ENCODE peak calls at places on chromosome 13, in seven cellular contexts. O is T47D; Q is HS-5; G is KG1; V is activated T-helper 9 cell treated with anti-CD3 and anti-CD28 coated beads, Interleukin-2, amount 50 U/mL, for 16 hours; N is DMS79 treated with DMSO at 0.1 percent for 48 hours; B is T-helper 2 cell. R is an unnamed sample.

GRCh38 chr13:51759240-51759639 is 44.7 kb downstream of the DHRS12 start:
- DNase-seq in O (no peak), Q (no peak), G (no peak), V (no peak), N (no peak), B (no peak), R (no peak)

GRCh38 chr13:94112731-94113130 is 366.8 kb downstream of the DCT start:
- DNase-seq in O (no peak), Q (no peak), G (no peak), V (no peak), N (no peak), B (no peak), R (no peak)

GRCh38 chr13:50526771-50527567 is 316.5 kb downstream of the DLEU7 start:
- DNase-seq in O (peak), Q (no peak), G (no peak), V (no peak), N (no peak), B (no peak), R (no peak)

GRCh38 chr13:20700288-20700687 is 3.2 kb upstream of the IL17D start:
- DNase-seq in O (no peak), Q (no peak), G (no peak), V (no peak), N (no peak), B (no peak), R (no peak)

GRCh38 chr13:35888327-35888940 is 242.7 kb downstream of the DCLK1 start:
- DNase-seq in O (no peak), Q (no peak), G (no peak), V (no peak), N (peak), B (no peak), R (no peak)

GRCh38 chr13:79792716-79793115 is 311.8 kb downstream of the NDFIP2 start:
- DNase-seq in O (no peak), Q (no peak), G (no peak), V (no peak), N (no peak), B (no peak), R (no peak)

GRCh38 chr13:99258210-99258860 is at the start of gene GPR18:
- DNase-seq in O (no peak), Q (no peak), G (no peak), V (no peak), N (no peak), B (peak), R (no peak)

GRCh38 chr13:45781553-45782326 is 69.8 kb downstream of the SIAH3 start:
- DNase-seq in O (no peak), Q (no peak), G (no peak), V (no peak), N (peak), B (no peak), R (no peak)

GRCh38 chr13:30681489-30682242 is 53.7 kb upstream of the ALOX5AP start:
- DNase-seq in O (no peak), Q (no peak), G (no peak), V (no peak), N (no peak), B (no peak), R (no peak)

GRCh38 chr13:40205771-40206240 is 460.6 kb downstream of the FOXO1 start:
- DNase-seq in O (no peak), Q (no peak), G (no peak), V (no peak), N (no peak), B (no peak), R (no peak)

R was measured in stimulated activated naive CD4-positive, alpha-beta T cell treated with Interleukin-2 at 50 U/mL for 16 hours.